ENCODE peak calls at places on chromosomes 1 and 21, in four cellular contexts. One of them, this sample, is unnamed. For H3K36me3, the result is how much of the 10 kb centered on the place peaks cover.

GRCh38 chr1:171441278-171441677 is 44.1 kb upstream of the PRRC2C start:
- DNase-seq in stomach: no peak
- DNase-seq in neural progenitor cell: no peak
- DNase-seq in MG63: peak
- DNase-seq in this sample: no peak

GRCh38 chr1:246579818-246580217 is 13.6 kb downstream of the CNST start:
- DNase-seq in neural progenitor cell: no peak
- DNase-seq in MG63: no peak
- DNase-seq in stomach: no peak
- DNase-seq in this sample: no peak

GRCh38 chr1:2368053-2368744 is 23.2 kb downstream of the MORN1 start:
- DNase-seq in MG63: no peak
- DNase-seq in stomach: no peak
- DNase-seq in neural progenitor cell: no peak
- DNase-seq in this sample: peak

GRCh38 chr1:98387701-98388100 is 273.8 kb upstream of the SNX7 start:
- DNase-seq in stomach: no peak
- DNase-seq in MG63: no peak
- DNase-seq in neural progenitor cell: no peak
- DNase-seq in this sample: no peak

GRCh38 chr1:40861227-40862003 is 748 bp downstream of the CITED4 start:
- DNase-seq in stomach: peak
- DNase-seq in MG63: peak
- DNase-seq in neural progenitor cell: peak
- DNase-seq in this sample: peak

GRCh38 chr1:229690662-229691061 is 64.6 kb downstream of the URB2 start:
- DNase-seq in MG63: no peak
- DNase-seq in stomach: no peak
- DNase-seq in neural progenitor cell: no peak
- DNase-seq in this sample: no peak

GRCh38 chr1:109083923-109084322 is 6.6 kb upstream of the TMEM167B start:
- DNase-seq in stomach: no peak
- DNase-seq in neural progenitor cell: no peak
- DNase-seq in MG63: no peak
- DNase-seq in this sample: no peak

GRCh38 chr1:183218981-183219621 is 33.0 kb downstream of the LAMC2 start:
- DNase-seq in neural progenitor cell: peak
- DNase-seq in MG63: no peak
- DNase-seq in stomach: peak
- DNase-seq in this sample: no peak

GRCh38 chr21:32455548-32455947 is 43.0 kb downstream of the EVA1C start:
- DNase-seq in MG63: no peak
- DNase-seq in neural progenitor cell: no peak
- DNase-seq in stomach: no peak
- DNase-seq in this sample: no peak

GRCh38 chr1:43418858-43419257 is 29.2 kb downstream of the SZT2 start:
- DNase-seq in stomach: no peak
- DNase-seq in neural progenitor cell: no peak
- DNase-seq in MG63: no peak
- DNase-seq in this sample: no peak
- H3K36me3 ChIP-seq in stomach: half or more
- H3K36me3 ChIP-seq in neural progenitor cell: under half
- H3K36me3 ChIP-seq in MG63: under half
- H3K36me3 ChIP-seq in this sample: under half

GRCh38 chr1:99424087-99424486 is 159.8 kb downstream of the PLPPR4 start:
- DNase-seq in stomach: no peak
- DNase-seq in MG63: no peak
- DNase-seq in neural progenitor cell: no peak
- DNase-seq in this sample: no peak

GRCh38 chr1:99429754-99430153 is 165.5 kb downstream of the PLPPR4 start:
- DNase-seq in MG63: no peak
- DNase-seq in stomach: no peak
- DNase-seq in neural progenitor cell: no peak
- DNase-seq in this sample: no peak
- H3K36me3 ChIP-seq in MG63: under half
- H3K36me3 ChIP-seq in stomach: under half
- H3K36me3 ChIP-seq in neural progenitor cell: under half
- H3K36me3 ChIP-seq in this sample: under half

GRCh38 chr1:235169986-235170385 is 8.9 kb upstream of the RBM34 start:
- DNase-seq in stomach: no peak
- DNase-seq in MG63: no peak
- DNase-seq in neural progenitor cell: no peak
- DNase-seq in this sample: no peak
- H3K36me3 ChIP-seq in stomach: half or more
- H3K36me3 ChIP-seq in MG63: under half
- H3K36me3 ChIP-seq in neural progenitor cell: under half
- H3K36me3 ChIP-seq in this sample: under half

GRCh38 chr21:46218906-46219590 is 9.5 kb downstream of the LSS start:
- DNase-seq in MG63: no peak
- DNase-seq in stomach: no peak
- DNase-seq in neural progenitor cell: no peak
- DNase-seq in this sample: no peak
- H3K36me3 ChIP-seq in MG63: under half
- H3K36me3 ChIP-seq in stomach: half or more
- H3K36me3 ChIP-seq in neural progenitor cell: under half
- H3K36me3 ChIP-seq in this sample: under half

DNA sequence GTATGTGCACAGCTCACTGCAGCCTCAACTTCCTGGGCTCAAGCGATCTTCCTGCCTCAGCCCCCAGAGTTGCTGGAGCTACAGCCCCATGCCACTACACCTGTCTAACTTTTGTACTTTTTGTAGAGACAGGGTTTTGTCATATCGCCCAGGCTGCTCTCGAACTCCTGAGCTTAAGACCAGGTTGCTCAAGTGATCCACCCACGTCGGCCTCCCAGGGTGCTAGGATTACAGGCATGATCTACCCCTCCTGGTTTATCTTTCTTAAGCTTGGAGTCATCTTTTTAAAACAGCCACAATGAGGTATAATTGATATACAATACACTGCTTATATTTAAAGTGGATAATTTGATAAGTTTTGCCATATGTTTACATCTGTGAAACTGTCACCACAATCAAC is 25.3 kb upstream of the WDR26 start:
- DNase-seq in stomach: no peak
- DNase-seq in MG63: no peak
- DNase-seq in neural progenitor cell: no peak
- DNase-seq in this sample: no peak
- H3K36me3 ChIP-seq in stomach: under half
- H3K36me3 ChIP-seq in MG63: under half
- H3K36me3 ChIP-seq in neural progenitor cell: under half
- H3K36me3 ChIP-seq in this sample: under half

DNA sequence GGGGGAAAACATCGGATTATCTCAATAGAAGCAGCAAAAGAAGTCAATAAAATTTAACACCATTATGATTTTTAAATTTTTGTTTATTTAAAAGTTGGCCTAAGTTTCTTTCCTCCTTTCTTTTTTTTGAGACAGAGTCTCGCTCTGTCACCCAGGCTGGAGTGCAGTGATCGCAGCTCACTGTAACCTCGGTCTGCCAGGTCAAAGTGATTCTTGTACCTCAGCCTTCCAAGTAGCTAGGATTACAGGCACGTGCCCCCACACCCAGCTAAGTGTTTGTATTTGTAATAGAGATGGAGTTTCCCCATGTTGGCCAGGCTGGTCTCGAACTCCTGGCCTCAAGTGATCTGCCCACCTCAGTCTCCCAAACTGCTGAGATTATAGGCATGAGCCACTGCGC is 20.9 kb downstream of the SLC2A5 start:
- DNase-seq in stomach: no peak
- DNase-seq in MG63: no peak
- DNase-seq in neural progenitor cell: no peak
- DNase-seq in this sample: no peak
- H3K36me3 ChIP-seq in stomach: under half
- H3K36me3 ChIP-seq in MG63: under half
- H3K36me3 ChIP-seq in neural progenitor cell: under half
- H3K36me3 ChIP-seq in this sample: under half

GRCh38 chr1:31585736-31586365 is 9.5 kb downstream of the TINAGL1 start:
- DNase-seq in neural progenitor cell: no peak
- DNase-seq in stomach: no peak
- DNase-seq in MG63: no peak
- DNase-seq in this sample: no peak
- H3K36me3 ChIP-seq in neural progenitor cell: under half
- H3K36me3 ChIP-seq in stomach: under half
- H3K36me3 ChIP-seq in MG63: under half
- H3K36me3 ChIP-seq in this sample: under half

GRCh38 chr1:206569548-206569947 is 42.7 kb downstream of the EIF2D start:
- DNase-seq in MG63: no peak
- DNase-seq in neural progenitor cell: no peak
- DNase-seq in stomach: no peak
- DNase-seq in this sample: no peak
- H3K36me3 ChIP-seq in MG63: under half
- H3K36me3 ChIP-seq in neural progenitor cell: under half
- H3K36me3 ChIP-seq in stomach: under half
- H3K36me3 ChIP-seq in this sample: under half

GRCh38 chr1:54186056-54186455 is 13.8 kb downstream of the CYB5RL start:
- DNase-seq in MG63: no peak
- DNase-seq in neural progenitor cell: no peak
- DNase-seq in stomach: no peak
- DNase-seq in this sample: no peak
- H3K36me3 ChIP-seq in MG63: under half
- H3K36me3 ChIP-seq in neural progenitor cell: under half
- H3K36me3 ChIP-seq in stomach: half or more
- H3K36me3 ChIP-seq in this sample: under half